ENCODE peak calls at places on chromosomes 4 and X, in four cellular contexts. D, A, E and Q are unnamed samples.

GRCh38 chr4:167587361-167587760 is 353.1 kb upstream of the SPOCK3 start:
- DNase-seq in A (no peak), E (no peak), D (no peak), Q (no peak)

GRCh38 chr4:1628892-1629703 is 55.0 kb downstream of the FAM53A start:
- DNase-seq in E (peak; percentile 97), D (no peak), A (peak; percentile 30), Q (peak; percentile 82)

GRCh38 chrX:46184749-46185148 is 360.5 kb downstream of the ZNF674 start:
- DNase-seq in A (no peak), E (no peak), D (no peak), Q (no peak)

GRCh38 chrX:40806511-40807220 is 71.3 kb upstream of the MED14 start:
- DNase-seq in E (no peak), D (no peak), A (no peak), Q (peak; percentile 24)

GRCh38 chrX:133813991-133814390 is 171.4 kb downstream of the GPC3 start:
- DNase-seq in E (no peak), D (no peak), A (no peak), Q (no peak)

GRCh38 chr4:188596027-188596426 is 456.8 kb downstream of the TRIML1 start:
- DNase-seq in D (no peak), E (no peak), A (no peak), Q (no peak)

GRCh38 chrX:666762-667161 is 36.2 kb downstream of the SHOX start:
- DNase-seq in E (no peak), A (no peak), D (no peak), Q (no peak)

GRCh38 chr4:77819836-77820679 is 890 bp upstream of the CNOT6L start:
- DNase-seq in E (peak; percentile 94), A (peak; percentile 52), D (peak; percentile 37), Q (peak; percentile 93)

GRCh38 chrX:104343408-104344129 is 88.8 kb upstream of the ESX1 start:
- DNase-seq in D (peak; percentile 7), A (peak; percentile 49), E (peak; percentile 70), Q (peak; percentile 23)

GRCh38 chr4:84971319-84971932 is 4.9 kb upstream of the WDFY3 start:
- DNase-seq in A (peak; percentile 53), D (no peak), E (no peak), Q (no peak)

GRCh38 chrX:71100581-71101505 is 5.2 kb downstream of the FOXO4 start:
- DNase-seq in A (no peak), E (no peak), D (no peak), Q (peak; percentile 37)

GRCh38 chr4:94519019-94519418 is 67.3 kb downstream of the PDLIM5 start:
- DNase-seq in A (no peak), E (no peak), D (no peak), Q (no peak)

GRCh38 chr4:185839204-185839712 is 27.3 kb upstream of the SORBS2 start:
- DNase-seq in E (peak; percentile 70), A (no peak), D (no peak), Q (no peak)

GRCh38 chrX:42385730-42386129 is 392.2 kb downstream of the PPP1R2C start:
- DNase-seq in D (no peak), E (no peak), A (no peak), Q (no peak)

GRCh38 chr4:74284074-74284473 is 24.2 kb upstream of the EPGN start:
- DNase-seq in D (no peak), A (no peak), E (no peak), Q (no peak)

GRCh38 chr4:43132010-43132582 is 239.6 kb downstream of the GRXCR1 start:
- DNase-seq in E (peak; percentile 80), A (peak; percentile 42), D (peak; percentile 3), Q (peak; percentile 22)

GRCh38 chrX:150200820-150201287 is 162.3 kb upstream of the MAMLD1 start:
- DNase-seq in A (peak; percentile 54), D (peak; percentile 54), E (no peak), Q (peak; percentile 20)

DNA sequence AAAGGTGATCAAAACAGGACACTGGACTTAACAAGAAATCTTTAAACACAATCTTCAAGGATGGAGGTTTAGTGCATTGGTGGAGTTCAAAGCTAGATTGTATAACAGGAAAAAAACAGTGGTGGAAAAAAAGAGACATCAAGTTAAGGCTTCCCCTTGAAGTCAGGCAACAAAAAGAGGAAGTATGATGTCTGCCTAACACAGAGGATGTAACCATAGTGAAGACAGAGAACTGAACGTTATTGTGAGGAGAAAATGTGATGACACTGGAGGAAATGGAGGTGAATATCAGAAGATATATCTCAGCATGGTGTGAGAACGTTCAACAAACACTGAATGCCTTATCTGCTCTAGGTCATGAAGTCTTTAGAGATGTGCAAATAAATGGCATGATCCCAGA is 192.4 kb upstream of the AR start:
- DNase-seq in E (no peak), A (no peak), D (no peak), Q (no peak)
- TF ChIP-seq HDAC2 in E (no peak), A (no peak), D (no peak), Q (no peak)

GRCh38 chr4:174318829-174319764 is 35.4 kb downstream of the CEP44 start:
- DNase-seq in D (no peak), E (no peak), A (peak; percentile 31), Q (peak; percentile 25)
- TF ChIP-seq ATF2 in D (no peak), E (no peak), A (no peak), Q (no peak)

GRCh38 chr4:89161841-89162240 is 50.5 kb downstream of the TIGD2 start:
- DNase-seq in D (no peak), E (no peak), A (no peak), Q (no peak)
- TF ChIP-seq SP1 in D (no peak), E (no peak), A (no peak), Q (no peak)

DNA sequence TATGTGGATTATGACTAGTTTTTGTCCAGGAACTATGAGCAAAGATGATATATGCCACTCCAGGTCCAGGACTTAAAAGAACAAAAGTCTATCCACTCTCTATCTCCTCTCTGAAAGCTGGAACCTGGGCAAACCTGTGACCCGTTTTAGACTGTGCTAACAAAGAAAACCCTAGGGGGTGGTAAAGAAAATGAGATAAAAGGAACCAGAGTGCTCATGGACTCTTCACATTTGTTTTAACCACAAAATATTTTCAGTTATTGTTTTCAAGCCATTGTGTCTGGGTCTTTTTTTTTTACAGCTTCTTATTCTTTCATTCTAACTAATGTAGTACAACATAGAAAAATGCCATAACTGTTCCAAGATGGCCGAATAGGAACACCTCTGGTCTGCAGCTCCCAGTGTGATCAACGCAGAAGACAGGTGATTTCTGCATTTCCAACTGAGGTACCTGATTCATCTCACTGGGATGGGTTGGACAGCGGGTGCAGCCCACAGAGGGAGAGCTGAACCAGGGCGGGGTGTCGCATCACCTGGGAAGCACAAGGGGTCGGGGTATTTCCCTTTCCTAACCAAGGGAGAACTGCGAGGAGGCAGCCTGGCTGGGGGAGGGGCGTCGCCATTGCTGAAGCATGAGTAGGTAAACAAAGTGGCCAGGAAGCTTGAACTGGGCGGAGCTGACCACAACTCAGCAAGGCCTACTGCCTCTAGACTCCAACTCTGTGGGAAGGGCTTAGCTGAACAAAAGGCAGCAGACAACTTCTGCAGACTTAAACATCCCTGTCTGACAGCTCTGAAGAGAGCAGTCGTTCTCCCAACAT is 45.1 kb downstream of the CHM start:
- DNase-seq in E (peak; percentile 61), D (no peak), A (peak; percentile 83), Q (peak; percentile 8)
- TF ChIP-seq HDAC2 in E (no peak), D (no peak), A (no peak), Q (no peak)

GRCh38 chrX:10725071-10725470 is 104.7 kb upstream of the MID1 start:
- DNase-seq in A (no peak), D (no peak), E (no peak), Q (peak; percentile 30)

GRCh38 chrX:10726647-10727046 is 106.3 kb upstream of the MID1 start:
- DNase-seq in A (no peak), D (no peak), E (no peak), Q (no peak)

GRCh38 chrX:10722804-10723364 is 102.5 kb upstream of the MID1 start:
- DNase-seq in A (no peak), E (peak; percentile 76), D (no peak), Q (peak; percentile 47)
- TF ChIP-seq ATF2 in A (no peak), E (no peak), D (no peak), Q (no peak)

DNA sequence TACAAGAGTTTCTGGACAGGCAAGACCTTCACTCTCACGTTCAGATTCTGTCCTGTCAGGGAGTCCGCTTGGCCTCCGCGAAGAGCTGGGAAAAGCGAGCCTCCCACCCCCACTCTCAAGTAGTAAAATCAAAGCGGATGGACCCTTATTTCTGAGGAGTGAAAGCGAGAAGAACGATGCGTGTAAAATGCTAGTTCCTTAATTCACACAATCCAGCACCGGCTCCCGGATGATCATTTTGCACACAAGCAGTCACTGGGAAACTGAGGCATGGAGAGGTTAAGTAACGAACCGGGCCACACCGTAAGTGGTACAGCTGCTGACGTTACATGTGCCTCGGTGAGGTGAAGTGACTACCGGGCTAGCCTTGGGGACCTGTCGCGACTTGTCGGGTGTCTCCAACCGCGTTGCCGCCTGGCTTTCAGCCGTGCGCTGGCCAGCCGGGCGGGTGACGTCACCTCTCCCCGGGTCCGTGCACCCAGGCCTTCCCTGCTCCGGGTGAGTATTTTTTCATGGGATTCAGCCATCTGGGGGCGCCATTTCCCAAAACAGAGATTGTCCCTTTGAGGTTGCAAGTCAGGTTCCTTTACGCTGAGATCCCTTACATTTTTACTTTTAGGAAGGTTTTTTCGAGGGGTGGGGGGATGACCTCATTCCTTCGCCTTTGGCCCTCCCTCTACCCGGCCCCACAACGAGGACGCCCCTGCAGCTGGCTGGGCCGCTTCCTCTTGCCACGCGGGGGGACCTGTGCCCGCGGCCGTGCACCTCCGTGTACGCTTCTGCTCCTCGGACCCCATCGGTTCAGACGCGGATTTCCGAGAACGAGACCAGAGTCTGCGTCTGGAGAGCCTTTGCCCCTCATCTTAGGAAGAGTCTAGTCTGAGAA is 3.4 kb upstream of the SFRP2 start:
- DNase-seq in A (no peak), D (no peak), E (peak; percentile 97), Q (peak; percentile 37)
- TF ChIP-seq SP1 in A (no peak), D (no peak), E (no peak), Q (no peak)

GRCh38 chr4:174314274-174314673 is 30.6 kb downstream of the CEP44 start:
- DNase-seq in E (no peak), A (no peak), D (no peak), Q (no peak)

GRCh38 chr4:174314770-174315169 is 31.1 kb downstream of the CEP44 start:
- DNase-seq in A (no peak), D (no peak), E (no peak), Q (peak; percentile 68)

GRCh38 chr4:174316546-174316945 is 32.8 kb downstream of the CEP44 start:
- DNase-seq in D (no peak), A (no peak), E (no peak), Q (no peak)

GRCh38 chr4:174317531-174317930 is 33.8 kb downstream of the CEP44 start:
- DNase-seq in E (no peak), D (no peak), A (no peak), Q (no peak)

DNA sequence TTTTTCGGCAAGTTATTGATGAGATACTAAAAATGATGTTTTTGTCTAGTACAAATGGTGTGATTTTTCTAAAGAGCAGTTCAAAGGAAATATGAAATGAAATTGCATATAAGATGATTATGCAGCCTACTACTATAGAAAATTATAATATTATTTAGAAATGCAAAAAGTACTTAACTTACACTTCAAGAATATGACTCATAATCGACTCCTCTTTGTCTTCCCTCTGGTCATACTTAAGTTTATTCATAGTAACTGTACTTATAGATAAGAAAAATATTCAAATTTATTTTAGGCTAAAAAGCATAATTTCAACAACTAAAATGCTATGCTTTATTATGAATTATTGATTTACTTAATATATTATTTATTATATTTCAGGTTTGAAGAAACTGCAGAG is 33.2 kb downstream of the CEP44 start:
- DNase-seq in E (no peak), A (no peak), D (no peak), Q (no peak)
- TF ChIP-seq HDAC2 in E (no peak), A (no peak), D (no peak), Q (no peak)